ENCODE peak calls at places on chromosomes 16 and 17, in eight cellular contexts. L is HL-60, M is endothelial cell, D is B cell, P is IMR-90, V is SK-N-SH, B is osteocyte, I is tibial nerve. X is an unnamed sample.

GRCh38 chr16:57723170-57723569 is 12.4 kb upstream of the KATNB1 start:
- DNase-seq in B (no peak), P (no peak), M (peak), D (no peak), L (no peak), I (no peak), V (no peak), X (no peak)

GRCh38 chr16:15607700-15608396 is 35.1 kb downstream of the MARF1 start:
- DNase-seq in I (peak), P (peak), M (no peak), D (no peak), V (no peak), L (no peak), B (no peak), X (peak)

GRCh38 chr17:9645858-9646555 is 690 bp downstream of the USP43 start:
- DNase-seq in L (peak), D (no peak), P (no peak), I (no peak), B (peak), M (peak), V (peak), X (no peak)

GRCh38 chr16:85329059-85329812 is 217.0 kb upstream of the CIBAR2 start:
- DNase-seq in B (no peak), I (no peak), V (peak), M (no peak), L (no peak), D (no peak), P (peak), X (no peak)

GRCh38 chr16:17497648-17498047 is 26.9 kb upstream of the XYLT1 start:
- DNase-seq in P (peak), D (no peak), I (no peak), M (no peak), L (no peak), B (no peak), V (no peak), X (no peak)

GRCh38 chr16:15493416-15494181 is 59.2 kb downstream of the BMERB1 start:
- DNase-seq in L (no peak), P (peak), I (no peak), V (no peak), M (no peak), B (no peak), D (no peak), X (no peak)

GRCh38 chr16:69112285-69113129 is 7.1 kb downstream of the HAS3 start:
- DNase-seq in D (peak), P (peak), M (peak), I (peak), V (peak), L (peak), B (no peak), X (no peak)

GRCh38 chr17:41785876-41786226 is 660 bp downstream of the JUP start:
- DNase-seq in P (no peak), B (no peak), L (peak), D (no peak), I (no peak), M (no peak), V (no peak), X (no peak)

GRCh38 chr17:30449480-30449879 is 27.7 kb upstream of the GOSR1 start:
- DNase-seq in I (no peak), B (no peak), L (no peak), V (no peak), M (no peak), P (peak), D (no peak), X (no peak)

GRCh38 chr17:45755050-45755449 is 29.1 kb upstream of the CRHR1 start:
- DNase-seq in D (no peak), L (no peak), B (no peak), P (no peak), V (no peak), M (no peak), I (no peak), X (no peak)

GRCh38 chr17:66980896-66981295 is 16.4 kb downstream of the CACNG4 start:
- DNase-seq in M (no peak), P (peak), I (no peak), D (no peak), V (no peak), B (no peak), L (no peak), X (no peak)

GRCh38 chr16:56792960-56793359 is 63.0 kb downstream of the NUP93 start:
- DNase-seq in P (no peak), I (no peak), V (no peak), M (no peak), D (no peak), L (no peak), B (no peak), X (no peak)

GRCh38 chr17:50443492-50444051 is 17.6 kb downstream of the ACSF2 start:
- DNase-seq in I (no peak), D (no peak), M (no peak), V (no peak), L (no peak), P (peak), B (no peak), X (no peak)

GRCh38 chr17:60164697-60165096 is 14.9 kb downstream of the CA4 start:
- DNase-seq in V (no peak), D (no peak), B (no peak), M (no peak), P (no peak), L (no peak), I (no peak), X (no peak)

GRCh38 chr17:67829331-67829730 is 4.0 kb downstream of the BPTF start:
- DNase-seq in P (no peak), B (no peak), V (no peak), M (no peak), L (no peak), I (no peak), D (peak), X (no peak)

GRCh38 chr17:40070895-40071719 is 8.3 kb downstream of the THRA start:
- DNase-seq in P (no peak), V (no peak), D (no peak), B (no peak), M (no peak), I (peak), L (peak), X (no peak)

GRCh38 chr17:40070644-40070894 is 7.8 kb downstream of the THRA start:
- DNase-seq in P (no peak), B (no peak), L (no peak), I (no peak), V (no peak), D (no peak), M (no peak), X (no peak)

GRCh38 chr17:40068917-40069750 is 6.4 kb downstream of the THRA start:
- DNase-seq in L (peak), D (no peak), M (no peak), P (peak), B (peak), V (peak), I (peak), X (peak)

GRCh38 chr17:40068584-40068916 is 5.8 kb downstream of the THRA start:
- DNase-seq in D (no peak), I (no peak), V (no peak), P (no peak), B (no peak), L (no peak), M (no peak), X (no peak)

GRCh38 chr17:40069751-40070643 is 7.2 kb downstream of the THRA start:
- DNase-seq in I (peak), B (no peak), M (no peak), V (peak), L (peak), D (no peak), P (peak), X (no peak)
- TF ChIP-seq CTCF in I (peak), B (peak), M (peak), V (peak), L (no peak), D (peak), P (peak), X (peak)

GRCh38 chr16:89613954-89614459 is 565 bp downstream of the DPEP1 start:
- DNase-seq in V (no peak), B (no peak), P (no peak), D (no peak), I (no peak), M (no peak), L (no peak), X (no peak)

GRCh38 chr16:89613101-89613953 is at the start of gene DPEP1:
- DNase-seq in B (no peak), V (no peak), L (peak), D (no peak), P (no peak), M (no peak), I (no peak), X (no peak)

GRCh38 chr16:89615176-89615575 is 1.7 kb downstream of the DPEP1 start:
- DNase-seq in D (no peak), P (no peak), V (no peak), M (no peak), B (no peak), L (no peak), I (no peak), X (no peak)

GRCh38 chr16:89616576-89617437 is 3.4 kb downstream of the DPEP1 start:
- DNase-seq in I (no peak), P (no peak), L (no peak), V (no peak), M (no peak), B (no peak), D (no peak), X (no peak)

GRCh38 chr16:89615596-89616090 is 2.2 kb downstream of the DPEP1 start:
- DNase-seq in L (no peak), V (peak), D (no peak), M (no peak), I (no peak), P (no peak), B (no peak), X (no peak)
- TF ChIP-seq CTCF in L (peak), V (peak), D (peak), M (peak), I (peak), P (peak), B (peak), X (peak)

GRCh38 chr17:75736173-75736835 is 15.0 kb downstream of the ITGB4 start:
- DNase-seq in V (no peak), M (no peak), P (no peak), L (no peak), I (no peak), B (no peak), D (no peak), X (no peak)

GRCh38 chr17:75734674-75735294 is 13.5 kb downstream of the ITGB4 start:
- DNase-seq in P (no peak), L (no peak), M (no peak), I (no peak), V (no peak), B (no peak), D (no peak), X (no peak)

GRCh38 chr17:75731716-75732498 is 10.6 kb downstream of the ITGB4 start:
- DNase-seq in L (no peak), B (no peak), M (no peak), I (no peak), D (no peak), P (no peak), V (no peak), X (no peak)

GRCh38 chr17:75731086-75731715 is 9.9 kb downstream of the ITGB4 start:
- DNase-seq in D (no peak), I (no peak), M (no peak), L (no peak), B (no peak), P (no peak), V (no peak), X (no peak)

GRCh38 chr17:75733471-75733870 is 12.2 kb downstream of the ITGB4 start:
- DNase-seq in V (no peak), P (no peak), D (no peak), M (no peak), L (no peak), B (no peak), I (no peak), X (no peak)
- TF ChIP-seq CTCF in V (no peak), P (no peak), D (no peak), M (no peak), L (no peak), B (no peak), I (no peak), X (no peak)

GRCh38 chr17:77366558-77367245 is 225.9 kb downstream of the SEC14L1 start:
- DNase-seq in I (no peak), L (no peak), M (no peak), D (peak), P (peak), B (no peak), V (peak), X (no peak)
- TF ChIP-seq CTCF in I (no peak), L (no peak), M (no peak), D (no peak), P (no peak), B (no peak), V (no peak), X (no peak)

DNA sequence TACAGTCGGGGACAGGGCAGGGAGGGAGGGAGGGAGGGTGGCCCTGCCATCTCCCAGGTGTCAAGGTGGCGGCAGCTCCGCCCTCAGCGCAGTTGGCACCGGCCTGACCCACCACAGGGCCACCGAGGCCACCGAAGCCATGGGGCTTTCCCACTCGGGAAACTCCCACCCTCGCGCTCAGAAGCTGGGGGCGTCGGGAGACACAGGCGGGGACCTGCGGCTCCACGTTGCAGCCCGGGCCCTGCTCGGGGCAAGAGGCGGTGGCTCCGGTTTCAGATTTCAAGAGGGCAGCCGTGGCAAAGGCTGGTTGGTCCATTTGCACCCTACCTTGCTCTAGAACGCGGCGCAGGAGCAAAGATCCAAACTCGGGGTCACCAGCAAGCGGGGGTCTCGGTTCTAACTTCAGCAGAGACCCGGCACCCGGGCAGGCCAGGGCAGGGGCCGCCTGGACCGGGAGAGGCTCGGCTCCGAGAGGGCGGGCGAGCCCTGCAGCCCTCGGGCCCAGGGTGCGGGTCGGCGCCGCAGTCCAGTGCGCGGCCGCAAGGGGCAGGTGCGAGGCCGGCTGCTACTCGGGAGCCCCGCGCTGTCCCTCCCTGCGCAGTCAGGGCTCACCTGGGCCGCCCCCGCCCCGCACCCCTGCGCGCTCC is 412 bp downstream of the CYB561 start:
- DNase-seq in I (no peak), B (no peak), V (peak), M (peak), P (no peak), D (peak), L (no peak), X (no peak)
- TF ChIP-seq CTCF in I (peak), B (peak), V (peak), M (peak), P (peak), D (peak), L (no peak), X (peak)

GRCh38 chr17:43431741-43432523 is 33.1 kb downstream of the ARL4D start:
- DNase-seq in D (no peak), B (no peak), L (no peak), M (no peak), I (peak), V (no peak), P (peak), X (no peak)

GRCh38 chr17:43427362-43428043 is 28.7 kb downstream of the ARL4D start:
- DNase-seq in V (no peak), B (no peak), P (no peak), I (no peak), L (no peak), M (no peak), D (no peak), X (no peak)

GRCh38 chr17:43430936-43431649 is 32.3 kb downstream of the ARL4D start:
- DNase-seq in V (no peak), L (no peak), I (no peak), B (no peak), P (no peak), D (no peak), M (no peak), X (no peak)

GRCh38 chr17:43423777-43424455 is 25.1 kb downstream of the ARL4D start:
- DNase-seq in B (no peak), D (no peak), V (no peak), L (no peak), I (no peak), M (no peak), P (no peak), X (no peak)

GRCh38 chr17:43428524-43428923 is 29.7 kb downstream of the ARL4D start:
- DNase-seq in M (no peak), D (no peak), L (no peak), B (no peak), I (no peak), P (no peak), V (no peak), X (no peak)
- TF ChIP-seq CTCF in M (no peak), D (no peak), L (no peak), B (peak), I (no peak), P (peak), V (peak), X (peak)

DNA sequence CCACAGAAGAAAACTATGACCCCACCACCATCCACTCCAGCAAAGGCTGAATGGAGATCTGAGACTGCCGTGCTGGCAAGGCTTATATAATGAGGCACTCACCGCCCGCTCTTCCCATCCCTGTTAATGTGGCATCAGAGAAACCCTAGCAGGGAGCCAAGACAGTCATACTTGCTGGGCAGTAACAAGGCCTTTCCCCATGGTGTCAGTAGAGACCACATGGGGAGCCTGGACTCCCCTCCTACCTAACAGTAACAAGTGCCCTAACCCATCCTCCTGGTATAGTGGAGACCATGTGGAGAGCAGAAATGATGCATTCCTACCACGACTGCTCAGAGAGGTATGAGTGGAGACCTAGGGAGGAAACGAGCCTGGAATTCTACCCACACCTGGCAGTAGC is 235.2 kb downstream of the C16orf78 start:
- DNase-seq in I (no peak), V (peak), P (peak), B (peak), M (no peak), L (no peak), D (no peak), X (no peak)
- TF ChIP-seq CTCF in I (peak), V (peak), P (peak), B (peak), M (no peak), L (no peak), D (no peak), X (no peak)

GRCh38 chr17:79794659-79795511 is 2.0 kb downstream of the CBX8 start:
- DNase-seq in I (no peak), P (no peak), D (no peak), L (no peak), V (no peak), B (no peak), M (no peak), X (no peak)

GRCh38 chr17:79798296-79799173 is 1.7 kb upstream of the CBX8 start:
- DNase-seq in M (no peak), D (no peak), L (no peak), B (no peak), V (peak), P (no peak), I (no peak), X (no peak)

GRCh38 chr17:79795795-79796569 is 895 bp downstream of the CBX8 start:
- DNase-seq in V (peak), M (no peak), L (peak), I (no peak), B (no peak), P (no peak), D (no peak), X (no peak)

GRCh38 chr17:79797492-79798295 is 817 bp upstream of the CBX8 start:
- DNase-seq in D (no peak), M (no peak), B (no peak), P (no peak), L (no peak), I (no peak), V (peak), X (no peak)

DNA sequence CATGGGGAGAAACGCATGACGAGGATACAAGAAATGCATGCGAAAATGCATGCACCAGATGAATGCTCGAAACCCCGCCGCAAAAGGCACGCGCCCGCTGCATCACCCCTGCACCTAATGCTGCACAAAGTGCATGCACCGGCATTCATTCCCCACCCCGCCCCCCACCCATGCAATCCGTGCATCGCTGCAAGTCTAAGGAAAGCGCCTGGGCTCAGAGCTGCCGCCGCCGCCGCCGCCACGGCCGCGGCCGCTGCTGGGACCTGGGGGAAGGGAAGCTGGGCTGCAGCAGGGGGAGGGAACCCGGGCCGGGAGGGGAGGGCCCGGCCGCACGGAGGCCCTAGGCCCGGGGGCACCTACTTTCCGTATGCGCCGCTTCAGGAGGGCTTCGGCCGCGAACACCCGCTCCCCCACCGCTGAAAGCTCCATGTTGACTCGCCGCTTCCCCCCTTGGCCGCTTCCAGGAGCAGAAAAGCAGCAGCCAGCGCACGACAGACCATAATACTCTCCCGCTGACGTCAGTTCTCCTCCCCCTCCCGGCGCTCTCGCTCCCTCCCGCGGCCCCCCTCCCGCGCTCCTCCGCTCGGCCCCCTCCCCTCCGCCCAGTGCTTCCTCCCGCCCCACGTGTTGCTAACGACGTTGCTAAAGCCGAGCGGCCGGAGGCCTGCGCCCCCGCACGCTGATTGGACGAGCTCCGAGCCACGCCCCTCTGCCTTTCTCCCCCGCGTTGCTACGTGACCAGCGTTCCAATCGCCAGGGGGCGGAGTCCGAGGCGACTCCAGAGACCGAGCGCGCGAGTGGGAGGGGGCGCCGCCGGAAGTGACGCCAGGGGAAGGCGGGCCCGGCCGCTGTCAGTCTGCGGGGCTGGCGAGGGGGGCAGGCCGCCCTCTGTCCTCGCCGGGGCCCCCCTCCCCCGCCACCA is at the start of gene CBX8:
- DNase-seq in M (peak), B (peak), I (peak), D (peak), L (peak), V (peak), P (peak), X (peak)
- TF ChIP-seq CTCF in M (no peak), B (peak), I (peak), D (no peak), L (no peak), V (no peak), P (peak), X (no peak)